ENCODE peak calls at places on chromosomes 7 and 10, in four cellular contexts. Q, D, F and E are unnamed samples.

GRCh38 chr10:128614206-128614605 is 488.0 kb upstream of the MKI67 start:
- DNase-seq in Q (no peak), D (no peak), F (no peak), E (no peak)

GRCh38 chr10:29784175-29784773 is 149.5 kb upstream of the SVIL start:
- DNase-seq in F (no peak), D (no peak), Q (peak; percentile 29), E (peak; percentile 96)

GRCh38 chr10:5467634-5468255 is 31.6 kb downstream of the CALML5 start:
- DNase-seq in Q (peak; percentile 38), D (no peak), F (no peak), E (no peak)

GRCh38 chr10:99849525-99849924 is 67.1 kb downstream of the ABCC2 start:
- DNase-seq in F (no peak), Q (peak; percentile 85), D (no peak), E (no peak)

GRCh38 chr7:33716581-33717477 is 188.5 kb upstream of the BMPER start:
- DNase-seq in D (no peak), F (no peak), Q (peak; percentile 33), E (peak; percentile 14)

GRCh38 chr7:135757719-135758411 is 9.3 kb upstream of the FAM180A start:
- DNase-seq in F (no peak), Q (no peak), D (no peak), E (no peak)

GRCh38 chr7:151168022-151168786 is 710 bp upstream of the GBX1 start:
- DNase-seq in D (no peak), F (peak; percentile 95), Q (no peak), E (peak; percentile 47)

GRCh38 chr7:73520673-73521635 is 1.1 kb downstream of the BAZ1B start:
- DNase-seq in Q (no peak), F (no peak), D (no peak), E (peak; percentile 21)

GRCh38 chr7:148124477-148124876 is 466.1 kb upstream of the C7orf33 start:
- DNase-seq in Q (no peak), D (no peak), F (no peak), E (no peak)

GRCh38 chr10:95341716-95342130 is 50.9 kb upstream of the PDLIM1 start:
- DNase-seq in Q (peak; percentile 35), F (no peak), D (no peak), E (no peak)

GRCh38 chr10:47181057-47181849 is 118.7 kb upstream of the GDF10 start:
- DNase-seq in D (no peak), Q (no peak), F (no peak), E (no peak)

GRCh38 chr7:117666019-117666418 is 186.2 kb downstream of the CFTR start:
- DNase-seq in F (no peak), Q (no peak), D (no peak), E (peak; percentile 40)

GRCh38 chr7:156143158-156143557 is 330.9 kb upstream of the SHH start:
- DNase-seq in D (no peak), Q (no peak), F (no peak), E (no peak)

GRCh38 chr7:37901890-37902524 is 14.6 kb downstream of the SFRP4 start:
- DNase-seq in D (no peak), Q (peak; percentile 75), F (peak; percentile 13), E (peak; percentile 82)

GRCh38 chr7:158133515-158134271 is 453.9 kb downstream of the PTPRN2 start:
- DNase-seq in D (no peak), Q (no peak), F (no peak), E (no peak)

GRCh38 chr7:40828686-40829085 is 693.9 kb downstream of the SUGCT start:
- DNase-seq in F (no peak), Q (no peak), D (no peak), E (no peak)

GRCh38 chr7:40822861-40823260 is 688.1 kb downstream of the SUGCT start:
- DNase-seq in D (no peak), Q (no peak), F (no peak), E (no peak)

GRCh38 chr7:40827217-40828085 is 692.6 kb downstream of the SUGCT start:
- DNase-seq in Q (no peak), D (no peak), F (no peak), E (no peak)

GRCh38 chr7:40826419-40827216 is 691.8 kb downstream of the SUGCT start:
- DNase-seq in F (no peak), Q (peak; percentile 1), D (no peak), E (no peak)

GRCh38 chr7:40824461-40824860 is 689.7 kb downstream of the SUGCT start:
- DNase-seq in D (no peak), F (no peak), Q (no peak), E (no peak)
- TF ChIP-seq POLR2AphosphoS2 in D (no peak), F (no peak), Q (no peak), E (no peak)

GRCh38 chr7:71482284-71482683 is 350.3 kb downstream of the GALNT17 start:
- DNase-seq in D (no peak), Q (no peak), F (no peak), E (no peak)
- TF ChIP-seq POLR2AphosphoS2 in D (no peak), Q (no peak), F (no peak), E (no peak)

GRCh38 chr10:67818323-67818722 is 19.7 kb downstream of the DNAJC12 start:
- DNase-seq in Q (peak; percentile 85), F (no peak), D (no peak), E (peak; percentile 73)
- TF ChIP-seq POLR2AphosphoS2 in Q (no peak), F (no peak), D (no peak), E (no peak)

GRCh38 chr7:114026486-114027089 is 107.8 kb upstream of the PPP1R3A start:
- DNase-seq in F (peak; percentile 58), Q (peak; percentile 63), D (no peak), E (peak; percentile 36)
- TF ChIP-seq POLR2AphosphoS2 in F (no peak), Q (no peak), D (no peak), E (no peak)

DNA sequence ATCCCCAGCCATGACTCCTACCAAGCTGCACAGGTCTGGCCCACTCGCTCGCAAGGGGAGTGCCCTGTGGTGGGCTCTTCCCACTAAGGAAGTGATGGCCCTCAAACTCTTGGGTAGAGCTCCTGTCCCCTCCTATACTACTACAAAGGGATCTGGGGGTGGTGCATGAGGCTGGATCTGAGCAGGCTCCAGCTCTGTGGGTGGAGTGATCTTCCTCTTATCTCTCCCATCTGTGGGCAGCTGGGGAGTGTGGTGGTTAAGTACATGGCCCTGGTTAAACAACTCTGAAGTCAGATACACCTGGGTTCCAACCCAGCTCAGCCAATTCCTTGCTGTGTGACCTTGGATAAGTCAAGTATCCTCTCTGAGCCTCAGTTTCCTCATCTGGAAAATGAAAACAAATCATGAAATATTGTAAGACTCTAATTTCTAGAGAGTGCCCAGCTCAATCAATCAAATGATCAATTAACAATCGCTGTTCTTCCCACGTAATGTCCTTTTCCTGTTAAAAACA is 17.4 kb downstream of the DDIT4 start:
- DNase-seq in D (no peak), F (peak; percentile 92), Q (no peak), E (no peak)
- TF ChIP-seq POLR2AphosphoS2 in D (no peak), F (no peak), Q (no peak), E (no peak)

GRCh38 chr7:91942312-91942711 is 1.6 kb downstream of the AKAP9 start:
- DNase-seq in F (no peak), D (no peak), Q (peak; percentile 16), E (no peak)

GRCh38 chr7:91941450-91941849 is 788 bp downstream of the AKAP9 start:
- DNase-seq in D (no peak), F (no peak), Q (peak; percentile 57), E (peak; percentile 35)

GRCh38 chr7:91945476-91945875 is 4.8 kb downstream of the AKAP9 start:
- DNase-seq in D (no peak), F (no peak), Q (peak; percentile 71), E (peak; percentile 74)

GRCh38 chr7:91940572-91941341 is at the start of gene AKAP9:
- DNase-seq in Q (peak; percentile 77), D (peak; percentile 44), F (peak; percentile 91), E (peak; percentile 83)

GRCh38 chr7:91940171-91940570 is 491 bp upstream of the AKAP9 start:
- DNase-seq in F (peak; percentile 40), D (no peak), Q (peak; percentile 14), E (peak; percentile 37)
- TF ChIP-seq POLR2AphosphoS2 in F (no peak), D (no peak), Q (no peak), E (no peak)

GRCh38 chr10:123140983-123141390 is 5.2 kb downstream of the HMX3 start:
- DNase-seq in F (no peak), Q (no peak), D (no peak), E (no peak)
- TF ChIP-seq POLR2AphosphoS2 in F (no peak), Q (no peak), D (no peak), E (no peak)

DNA sequence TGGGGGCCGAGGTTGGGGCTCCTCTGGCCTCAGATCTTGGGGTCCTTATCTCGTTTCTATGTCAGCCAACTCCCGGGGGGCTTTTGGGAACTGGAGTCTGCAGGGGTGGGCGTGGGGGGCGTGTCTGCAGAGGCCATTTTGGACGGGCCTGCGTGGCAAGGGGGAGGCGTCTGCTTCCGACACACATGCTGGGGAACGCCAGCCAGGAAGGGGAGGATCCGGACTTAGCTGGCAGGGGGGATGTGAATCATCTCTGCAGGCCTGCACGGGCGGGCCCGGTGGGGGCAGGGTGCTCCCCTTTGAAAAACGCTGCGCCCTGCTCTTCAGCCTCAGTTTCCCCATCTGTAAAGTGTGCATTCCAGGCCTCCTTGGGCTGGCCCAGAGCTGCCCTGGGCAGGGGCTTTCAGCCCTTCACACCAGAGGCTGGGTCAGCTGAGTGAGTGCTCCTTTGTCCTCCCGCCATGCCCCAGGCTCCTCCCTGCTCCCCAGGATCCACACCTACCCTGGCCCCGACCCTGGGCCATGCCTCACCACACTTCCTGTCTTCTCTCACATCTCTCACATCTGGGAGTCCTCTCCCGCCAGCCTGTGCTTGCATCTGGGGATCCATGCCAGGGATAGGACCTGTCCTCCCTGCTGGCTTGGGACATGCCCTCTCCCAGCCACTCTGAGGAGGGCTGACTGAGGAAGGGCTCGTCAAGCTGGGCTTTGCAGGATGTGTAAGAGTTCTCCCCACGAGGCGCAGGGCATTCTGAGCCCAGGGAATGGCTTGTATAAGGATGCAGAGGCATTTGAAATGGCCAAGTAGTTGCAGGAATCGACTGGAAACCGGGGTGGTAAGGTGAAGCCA is 172.6 kb upstream of the TNRC18 start:
- DNase-seq in Q (no peak), D (no peak), F (peak; percentile 58), E (peak; percentile 91)
- TF ChIP-seq POLR2AphosphoS2 in Q (no peak), D (no peak), F (no peak), E (no peak)